ENCODE peak calls at places on chromosomes 6 and 20, in nine cellular contexts. One of them, this sample, is unnamed.

GRCh38 chr6:42958125-42958524 is 2.4 kb upstream of the GNMT start:
- DNase-seq in WTC11: no peak
- DNase-seq in CD8-positive, alpha-beta memory T cell: no peak
- DNase-seq in NCI-H510A treated with DMSO at 0.1 percent for 48 hours: no peak
- DNase-seq in glutamatergic neuron: no peak
- DNase-seq in left ventricle myocardium superior: no peak
- DNase-seq in activated T-cell treated with anti-CD3 and anti-CD28 coated beads for 1 hour: no peak
- DNase-seq in EH: no peak
- DNase-seq in DMS153: no peak
- DNase-seq in this sample: no peak

GRCh38 chr20:39853664-39854063 is 835.4 kb downstream of the MAFB start:
- DNase-seq in glutamatergic neuron: peak
- DNase-seq in CD8-positive, alpha-beta memory T cell: no peak
- DNase-seq in activated T-cell treated with anti-CD3 and anti-CD28 coated beads for 1 hour: no peak
- DNase-seq in WTC11: peak
- DNase-seq in DMS153: no peak
- DNase-seq in EH: peak
- DNase-seq in left ventricle myocardium superior: no peak
- DNase-seq in NCI-H510A treated with DMSO at 0.1 percent for 48 hours: no peak
- DNase-seq in this sample: peak

GRCh38 chr20:31695849-31696804 is 26.5 kb downstream of the BCL2L1 start:
- DNase-seq in left ventricle myocardium superior: no peak
- DNase-seq in NCI-H510A treated with DMSO at 0.1 percent for 48 hours: no peak
- DNase-seq in DMS153: no peak
- DNase-seq in CD8-positive, alpha-beta memory T cell: no peak
- DNase-seq in activated T-cell treated with anti-CD3 and anti-CD28 coated beads for 1 hour: no peak
- DNase-seq in WTC11: no peak
- DNase-seq in EH: peak
- DNase-seq in glutamatergic neuron: no peak
- DNase-seq in this sample: no peak

GRCh38 chr6:167795874-167796667 is 30.6 kb upstream of the AFDN start:
- DNase-seq in activated T-cell treated with anti-CD3 and anti-CD28 coated beads for 1 hour: no peak
- DNase-seq in CD8-positive, alpha-beta memory T cell: no peak
- DNase-seq in left ventricle myocardium superior: peak
- DNase-seq in EH: no peak
- DNase-seq in NCI-H510A treated with DMSO at 0.1 percent for 48 hours: no peak
- DNase-seq in glutamatergic neuron: peak
- DNase-seq in WTC11: no peak
- DNase-seq in DMS153: no peak
- DNase-seq in this sample: peak

GRCh38 chr6:11908706-11909105 is 103.4 kb upstream of the HIVEP1 start:
- DNase-seq in left ventricle myocardium superior: no peak
- DNase-seq in WTC11: no peak
- DNase-seq in NCI-H510A treated with DMSO at 0.1 percent for 48 hours: no peak
- DNase-seq in activated T-cell treated with anti-CD3 and anti-CD28 coated beads for 1 hour: no peak
- DNase-seq in CD8-positive, alpha-beta memory T cell: no peak
- DNase-seq in EH: no peak
- DNase-seq in glutamatergic neuron: no peak
- DNase-seq in DMS153: no peak
- DNase-seq in this sample: no peak

GRCh38 chr6:96153775-96154174 is 138.0 kb downstream of the FUT9 start:
- DNase-seq in EH: no peak
- DNase-seq in CD8-positive, alpha-beta memory T cell: no peak
- DNase-seq in activated T-cell treated with anti-CD3 and anti-CD28 coated beads for 1 hour: no peak
- DNase-seq in WTC11: no peak
- DNase-seq in DMS153: no peak
- DNase-seq in left ventricle myocardium superior: no peak
- DNase-seq in glutamatergic neuron: no peak
- DNase-seq in NCI-H510A treated with DMSO at 0.1 percent for 48 hours: no peak
- DNase-seq in this sample: no peak

GRCh38 chr6:127538750-127539264 is 19.7 kb upstream of the MTCL3 start:
- DNase-seq in EH: no peak
- DNase-seq in glutamatergic neuron: no peak
- DNase-seq in WTC11: no peak
- DNase-seq in NCI-H510A treated with DMSO at 0.1 percent for 48 hours: no peak
- DNase-seq in DMS153: no peak
- DNase-seq in CD8-positive, alpha-beta memory T cell: no peak
- DNase-seq in left ventricle myocardium superior: no peak
- DNase-seq in activated T-cell treated with anti-CD3 and anti-CD28 coated beads for 1 hour: no peak
- DNase-seq in this sample: no peak

GRCh38 chr20:34309691-34310090 is 6.5 kb upstream of the AHCY start:
- DNase-seq in WTC11: no peak
- DNase-seq in NCI-H510A treated with DMSO at 0.1 percent for 48 hours: no peak
- DNase-seq in EH: no peak
- DNase-seq in DMS153: no peak
- DNase-seq in left ventricle myocardium superior: no peak
- DNase-seq in activated T-cell treated with anti-CD3 and anti-CD28 coated beads for 1 hour: no peak
- DNase-seq in CD8-positive, alpha-beta memory T cell: no peak
- DNase-seq in glutamatergic neuron: no peak
- DNase-seq in this sample: no peak

GRCh38 chr6:111731404-111732195 is 125.9 kb upstream of the TRAF3IP2 start:
- DNase-seq in left ventricle myocardium superior: no peak
- DNase-seq in EH: peak
- DNase-seq in activated T-cell treated with anti-CD3 and anti-CD28 coated beads for 1 hour: no peak
- DNase-seq in NCI-H510A treated with DMSO at 0.1 percent for 48 hours: no peak
- DNase-seq in DMS153: no peak
- DNase-seq in WTC11: no peak
- DNase-seq in glutamatergic neuron: no peak
- DNase-seq in CD8-positive, alpha-beta memory T cell: no peak
- DNase-seq in this sample: peak

GRCh38 chr6:109526905-109527628 is 44.0 kb upstream of the ZBTB24 start:
- DNase-seq in WTC11: peak
- DNase-seq in glutamatergic neuron: peak
- DNase-seq in left ventricle myocardium superior: no peak
- DNase-seq in NCI-H510A treated with DMSO at 0.1 percent for 48 hours: peak
- DNase-seq in activated T-cell treated with anti-CD3 and anti-CD28 coated beads for 1 hour: peak
- DNase-seq in DMS153: peak
- DNase-seq in CD8-positive, alpha-beta memory T cell: peak
- DNase-seq in EH: peak
- DNase-seq in this sample: peak

This sample was measured in ELF-1.